ENCODE peak calls at places on chromosomes 16 and 17, in nine cellular contexts. F is esophagus squamous epithelium; M is NCI-H1694 treated with DMSO at 0.1 percent for 48 hours; I is globus pallidus; O is GM04504; G is anterior cingulate cortex; N is GM18507; X is activated naive CD4-positive, alpha-beta T cell; Q is CD8-positive, alpha-beta T cell. T is an unnamed sample.

GRCh38 chr16:324201-324450 is 28.4 kb downstream of the AXIN1 start:
- DNase-seq in F (no peak), M (no peak), I (no peak), O (no peak), G (no peak), N (no peak), X (no peak), Q (no peak), T (no peak)

GRCh38 chr16:18999045-18999393 is 15.3 kb downstream of the TMC7 start:
- DNase-seq in F (no peak), M (no peak), I (no peak), O (no peak), G (no peak), N (no peak), X (no peak), Q (no peak), T (no peak)

GRCh38 chr16:46852130-46852529 is 21.1 kb upstream of the C16orf87 start:
- DNase-seq in F (no peak), M (no peak), I (no peak), O (no peak), G (no peak), N (no peak), X (no peak), Q (no peak), T (no peak)

GRCh38 chr17:73015722-73016276 is 76.7 kb downstream of the SLC39A11 start:
- DNase-seq in F (no peak), M (no peak), I (no peak), O (no peak), G (no peak), N (no peak), X (no peak), Q (no peak), T (no peak)

GRCh38 chr17:44198721-44199552 is 747 bp downstream of the ATXN7L3 start:
- DNase-seq in F (no peak), M (peak; percentile 18), I (peak; percentile 37), O (no peak), G (peak; percentile 38), N (no peak), X (no peak), Q (peak; percentile 37), T (no peak)

GRCh38 chr16:66695474-66695934 is 1.0 kb downstream of the CMTM4 start:
- DNase-seq in F (no peak), M (no peak), I (no peak), O (no peak), G (peak; percentile 40), N (no peak), X (no peak), Q (no peak), T (no peak)

GRCh38 chr16:24041834-24042631 is 206.2 kb downstream of the PRKCB start:
- DNase-seq in F (no peak), M (peak; percentile 2), I (peak; percentile 66), O (peak; percentile 26), G (peak; percentile 60), N (peak; percentile 75), X (peak; percentile 53), Q (peak; percentile 60), T (peak; percentile 4)

GRCh38 chr16:68499011-68499410 is 40.1 kb upstream of the ZFP90 start:
- DNase-seq in F (no peak), M (peak; percentile 5), I (no peak), O (no peak), G (no peak), N (no peak), X (no peak), Q (no peak), T (no peak)

GRCh38 chr17:77959216-77959925 is 868 bp downstream of the TNRC6C start:
- DNase-seq in F (no peak), M (peak; percentile 16), I (no peak), O (no peak), G (peak; percentile 40), N (no peak), X (no peak), Q (peak; percentile 16), T (no peak)

GRCh38 chr17:32814837-32815236 is 62.1 kb downstream of the MYO1D start:
- DNase-seq in F (no peak), M (no peak), I (no peak), O (no peak), G (no peak), N (no peak), X (no peak), Q (no peak), T (no peak)

GRCh38 chr16:1181715-1182671 is 29.1 kb downstream of the CACNA1H start:
- DNase-seq in F (no peak), M (no peak), I (no peak), O (peak; percentile 14), G (no peak), N (no peak), X (no peak), Q (no peak), T (no peak)

GRCh38 chr17:68461589-68461988 is 4.3 kb upstream of the WIPI1 start:
- DNase-seq in F (no peak), M (no peak), I (no peak), O (no peak), G (no peak), N (no peak), X (no peak), Q (no peak), T (no peak)

GRCh38 chr17:72988451-72988850 is 104.0 kb downstream of the SLC39A11 start:
- DNase-seq in F (no peak), M (no peak), I (no peak), O (no peak), G (no peak), N (no peak), X (no peak), Q (no peak), T (no peak)

GRCh38 chr16:5502467-5502869 is 404.9 kb upstream of the EEF2KMT start:
- DNase-seq in F (no peak), M (no peak), I (peak; percentile 10), O (no peak), G (peak; percentile 33), N (no peak), X (no peak), Q (no peak), T (no peak)

GRCh38 chr16:48432136-48432535 is 46.9 kb upstream of the SIAH1 start:
- DNase-seq in F (no peak), M (no peak), I (no peak), O (no peak), G (no peak), N (no peak), X (no peak), Q (no peak), T (no peak)

GRCh38 chr17:36640346-36640745 is 39.0 kb downstream of the MRM1 start:
- DNase-seq in F (no peak), M (no peak), I (no peak), O (no peak), G (no peak), N (no peak), X (no peak), Q (no peak), T (no peak)

GRCh38 chr17:3669548-3669947 is 936 bp downstream of the EMC6 start:
- DNase-seq in F (no peak), M (no peak), I (no peak), O (no peak), G (no peak), N (no peak), X (no peak), Q (no peak), T (no peak)

GRCh38 chr16:27762441-27762840 is 212.5 kb downstream of the KATNIP start:
- DNase-seq in F (no peak), M (no peak), I (no peak), O (no peak), G (no peak), N (no peak), X (no peak), Q (no peak), T (peak; percentile 8)

GRCh38 chr17:63658366-63658765 is 36.1 kb downstream of the MAP3K3 start:
- DNase-seq in F (no peak), M (no peak), I (no peak), O (no peak), G (no peak), N (no peak), X (no peak), Q (no peak), T (no peak)

GRCh38 chr16:85395207-85395912 is 217.8 kb upstream of the GSE1 start:
- DNase-seq in F (no peak), M (peak; percentile 92), I (no peak), O (peak; percentile 98), G (peak; percentile 39), N (no peak), X (no peak), Q (no peak), T (peak; percentile 97)

GRCh38 chr17:80777274-80777673 is 214.4 kb upstream of the CHMP6 start:
- DNase-seq in F (no peak), M (no peak), I (no peak), O (no peak), G (no peak), N (no peak), X (no peak), Q (no peak), T (no peak)

GRCh38 chr17:42183741-42184711 is 1.2 kb downstream of the HCRT start:
- DNase-seq in F (no peak), M (peak; percentile 27), I (peak; percentile 70), O (peak; percentile 25), G (peak; percentile 75), N (peak; percentile 88), X (peak; percentile 35), Q (peak; percentile 69), T (no peak)

GRCh38 chr16:77998350-77999023 is 23.9 kb upstream of the CLEC3A start:
- DNase-seq in F (no peak), M (no peak), I (no peak), O (no peak), G (no peak), N (no peak), X (no peak), Q (no peak), T (no peak)

GRCh38 chr16:69495821-69496220 is 69.9 kb upstream of the NFAT5 start:
- DNase-seq in F (no peak), M (no peak), I (no peak), O (no peak), G (no peak), N (no peak), X (no peak), Q (no peak), T (no peak)

GRCh38 chr17:32720671-32721070 is 156.3 kb downstream of the MYO1D start:
- DNase-seq in F (no peak), M (no peak), I (no peak), O (no peak), G (no peak), N (no peak), X (no peak), Q (no peak), T (no peak)

T was measured in AG09309.